ENCODE peak calls at places on chromosomes 5 and 9, in eight cellular contexts. N, O, H, V, T, D, I and Z are unnamed samples.

GRCh38 chr5:107808671-107809137 is 138.0 kb upstream of the EFNA5 start:
- DNase-seq in O (no peak), D (no peak), T (peak; percentile 26), I (peak; percentile 51), N (no peak), H (no peak), V (no peak), Z (no peak)

GRCh38 chr9:100066539-100066938 is 32.3 kb downstream of the ERP44 start:
- DNase-seq in D (no peak), H (peak; percentile 54), I (no peak), N (no peak), V (no peak), T (no peak), O (no peak), Z (no peak)

GRCh38 chr9:110101531-110102161 is 106.3 kb downstream of the C9orf152 start:
- DNase-seq in D (no peak), H (no peak), O (no peak), V (no peak), N (no peak), T (no peak), I (no peak), Z (no peak)

GRCh38 chr9:21750021-21750735 is 52.3 kb upstream of the MTAP start:
- DNase-seq in T (no peak), V (peak; percentile 41), N (no peak), O (peak; percentile 35), D (no peak), H (peak; percentile 85), I (no peak), Z (no peak)

GRCh38 chr9:110148384-110148783 is 59.6 kb downstream of the C9orf152 start:
- DNase-seq in T (no peak), N (no peak), V (no peak), I (no peak), O (no peak), H (peak; percentile 50), D (no peak), Z (no peak)

GRCh38 chr5:147697380-147697779 is 85.1 kb downstream of the JAKMIP2 start:
- DNase-seq in V (no peak), O (no peak), I (no peak), H (no peak), D (no peak), T (no peak), N (no peak), Z (no peak)

GRCh38 chr9:115746496-115746895 is 407.1 kb upstream of the PAPPA start:
- DNase-seq in V (no peak), H (peak; percentile 9), D (no peak), O (no peak), N (no peak), I (no peak), T (no peak), Z (no peak)

GRCh38 chr5:154331267-154331666 is 114.5 kb upstream of the SAP30L start:
- DNase-seq in D (no peak), N (no peak), H (no peak), I (no peak), T (no peak), O (no peak), V (no peak), Z (no peak)

GRCh38 chr9:76690575-76691370 is 73.5 kb upstream of the PCA3 start:
- DNase-seq in O (no peak), N (no peak), T (no peak), V (no peak), I (no peak), H (no peak), D (no peak), Z (no peak)

GRCh38 chr9:106482733-106483132 is 380.2 kb upstream of the ZNF462 start:
- DNase-seq in D (no peak), V (no peak), H (no peak), T (no peak), I (no peak), N (no peak), O (no peak), Z (no peak)

GRCh38 chr5:109688647-109688998 is 1.1 kb upstream of the MAN2A1 start:
- DNase-seq in O (no peak), N (no peak), I (no peak), V (no peak), D (no peak), T (no peak), H (peak; percentile 50), Z (no peak)

GRCh38 chr5:89871906-89872305 is 537.6 kb downstream of the CETN3 start:
- DNase-seq in O (no peak), V (no peak), H (no peak), I (no peak), N (no peak), T (no peak), D (no peak), Z (no peak)

GRCh38 chr5:43664641-43665040 is 61.7 kb downstream of the NNT start:
- DNase-seq in D (no peak), T (no peak), H (no peak), V (no peak), N (no peak), I (no peak), O (no peak), Z (no peak)

GRCh38 chr5:98735806-98736507 is 37.5 kb upstream of the RGMB start:
- DNase-seq in D (no peak), T (no peak), V (no peak), N (no peak), I (no peak), O (peak; percentile 21), H (peak; percentile 79), Z (no peak)

GRCh38 chr9:116589392-116590354 is 97.4 kb upstream of the TRIM32 start:
- DNase-seq in V (peak; percentile 21), I (no peak), H (peak; percentile 94), D (no peak), N (no peak), O (peak; percentile 54), T (no peak), Z (no peak)

GRCh38 chr9:6197330-6197729 is 18.3 kb upstream of the IL33 start:
- DNase-seq in V (peak; percentile 67), H (peak; percentile 67), T (no peak), O (no peak), I (no peak), N (no peak), D (no peak), Z (no peak)

GRCh38 chr5:160021818-160022446 is 13.0 kb downstream of the TTC1 start:
- DNase-seq in H (peak; percentile 82), N (peak; percentile 44), O (peak; percentile 46), V (peak; percentile 78), I (no peak), T (peak; percentile 70), D (peak; percentile 62), Z (no peak)

GRCh38 chr5:87877495-87877894 is 391.1 kb downstream of the TMEM161B start:
- DNase-seq in H (no peak), T (no peak), O (no peak), D (no peak), N (no peak), I (no peak), V (no peak), Z (no peak)

GRCh38 chr9:4844439-4844838 is 51.7 kb downstream of the RCL1 start:
- DNase-seq in O (no peak), D (no peak), N (no peak), V (no peak), T (no peak), I (no peak), H (no peak), Z (no peak)

GRCh38 chr9:4852419-4852818 is 59.7 kb downstream of the RCL1 start:
- DNase-seq in D (no peak), V (no peak), N (no peak), T (no peak), H (no peak), I (no peak), O (no peak), Z (no peak)

GRCh38 chr9:4854191-4854590 is 61.4 kb downstream of the RCL1 start:
- DNase-seq in N (no peak), I (no peak), T (no peak), H (no peak), O (no peak), V (no peak), D (no peak), Z (no peak)

GRCh38 chr9:4850611-4851010 is 57.9 kb downstream of the RCL1 start:
- DNase-seq in D (no peak), V (no peak), T (no peak), I (peak; percentile 85), H (no peak), N (peak; percentile 67), O (no peak), Z (no peak)

DNA sequence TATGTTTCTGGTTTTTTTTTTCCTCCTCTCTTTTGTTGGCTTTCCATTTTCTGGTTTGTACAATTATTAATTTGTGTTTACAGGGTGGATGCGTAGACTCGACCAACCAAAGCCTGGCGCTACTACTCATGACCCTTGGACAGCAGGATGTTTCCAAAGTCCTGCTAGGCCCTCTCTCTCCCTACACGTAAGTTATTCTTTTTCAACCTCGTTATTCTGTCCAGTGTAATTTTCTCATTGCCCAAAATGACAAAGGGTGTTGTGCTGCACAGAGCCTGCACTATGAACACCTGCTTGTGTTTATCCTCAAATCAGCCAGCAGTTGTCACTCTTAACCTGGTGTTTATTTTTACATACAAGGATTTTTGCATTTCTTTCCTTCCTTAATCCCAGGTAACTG is 56.6 kb downstream of the RCL1 start:
- DNase-seq in O (no peak), H (no peak), N (no peak), T (no peak), D (no peak), V (no peak), I (no peak), Z (no peak)
- TF ChIP-seq CTCF in O (no peak), H (no peak), N (no peak), T (no peak), D (peak; percentile 25), V (no peak), I (no peak), Z (peak; percentile 7)

DNA sequence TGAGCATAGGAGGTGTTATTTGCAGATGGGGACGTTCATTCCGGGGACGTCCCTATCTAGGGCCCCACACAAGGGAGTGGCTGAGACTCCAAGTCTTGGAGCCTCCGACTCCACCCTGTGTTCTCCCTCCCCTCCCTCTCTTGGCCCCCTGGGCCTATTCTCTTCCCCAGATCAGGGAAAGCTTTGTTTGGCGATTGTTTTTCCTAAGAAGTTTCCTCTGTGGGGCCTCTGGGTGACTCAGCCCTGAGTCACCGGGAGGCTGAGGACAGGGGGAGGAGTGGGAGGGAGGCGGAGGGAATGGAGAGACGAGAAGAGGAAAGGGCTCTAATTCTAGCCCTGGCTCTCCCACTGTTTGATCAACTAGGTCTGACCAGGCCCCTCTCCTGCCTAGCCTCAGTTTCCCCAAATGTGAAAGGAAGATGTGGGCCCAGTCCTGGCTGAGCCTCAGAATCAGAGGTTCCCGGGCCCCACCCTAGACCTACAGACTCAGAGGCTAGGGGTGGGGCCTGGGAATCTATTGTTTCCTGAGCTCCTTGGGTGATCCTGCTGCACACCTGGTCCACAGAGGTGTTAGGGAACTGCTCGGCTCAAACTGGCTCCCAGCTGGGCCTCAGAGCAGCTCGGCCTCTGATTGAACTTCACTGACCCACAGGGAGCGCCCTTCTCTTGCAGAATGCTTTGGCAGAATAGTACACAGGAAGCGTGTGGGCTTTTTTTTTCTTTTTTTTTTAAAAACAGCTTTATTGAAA is 19.2 kb downstream of the GSN start:
- DNase-seq in V (peak; percentile 98), D (peak; percentile 73), O (peak; percentile 95), H (peak; percentile 98), I (peak; percentile 89), T (peak; percentile 36), N (peak; percentile 94), Z (peak; percentile 76)
- TF ChIP-seq CTCF in V (peak; percentile 23), D (no peak), O (peak; percentile 18), H (peak; percentile 33), I (no peak), T (no peak), N (no peak), Z (no peak)

GRCh38 chr9:81686614-81687520 is 2.5 kb downstream of the TLE1 start:
- DNase-seq in D (peak; percentile 92), V (peak; percentile 89), T (peak; percentile 76), I (peak; percentile 92), H (peak; percentile 89), O (peak; percentile 73), N (peak; percentile 86), Z (no peak)
- TF ChIP-seq CTCF in D (peak; percentile 76), V (peak; percentile 57), T (peak; percentile 76), I (peak; percentile 61), H (peak; percentile 45), O (peak; percentile 50), N (peak; percentile 72), Z (peak; percentile 77)

GRCh38 chr9:86938780-86939179 is 8.5 kb downstream of the GAS1 start:
- DNase-seq in H (no peak), D (no peak), T (no peak), V (no peak), I (no peak), N (no peak), O (no peak), Z (no peak)
- TF ChIP-seq CTCF in H (no peak), D (no peak), T (no peak), V (no peak), I (no peak), N (no peak), O (no peak), Z (no peak)